ENCODE peak calls at places on chromosomes 13 and 19, in eight cellular contexts. One of them, this sample, is unnamed.
A peak's percentile ranks its signal among the peaks of the same experiment; 100 is the strongest.

GRCh38 chr13:23903906-23904280 is 6.6 kb upstream of the C1QTNF9B start:
- DNase-seq in cardiac fibroblast: no peak
- DNase-seq in OCI-LY7: no peak
- DNase-seq in bronchial epithelial cell: no peak
- DNase-seq in stomach: no peak
- DNase-seq in body of pancreas: no peak
- DNase-seq in CD4-positive, alpha-beta T cell: no peak
- DNase-seq in A549: no peak
- DNase-seq in this sample: no peak

GRCh38 chr13:40228981-40229380 is 437.5 kb downstream of the FOXO1 start:
- DNase-seq in cardiac fibroblast: no peak
- DNase-seq in body of pancreas: no peak
- DNase-seq in CD4-positive, alpha-beta T cell: no peak
- DNase-seq in A549: peak; percentile 9
- DNase-seq in bronchial epithelial cell: no peak
- DNase-seq in stomach: no peak
- DNase-seq in OCI-LY7: no peak
- DNase-seq in this sample: no peak

GRCh38 chr19:34184880-34185491 is 12.7 kb downstream of the LSM14A start:
- DNase-seq in bronchial epithelial cell: no peak
- DNase-seq in CD4-positive, alpha-beta T cell: no peak
- DNase-seq in stomach: no peak
- DNase-seq in cardiac fibroblast: peak; percentile 28
- DNase-seq in body of pancreas: no peak
- DNase-seq in OCI-LY7: no peak
- DNase-seq in A549: no peak
- DNase-seq in this sample: no peak

GRCh38 chr19:16739546-16739945 is 19.9 kb downstream of the NWD1 start:
- DNase-seq in body of pancreas: no peak
- DNase-seq in bronchial epithelial cell: no peak
- DNase-seq in cardiac fibroblast: no peak
- DNase-seq in CD4-positive, alpha-beta T cell: no peak
- DNase-seq in stomach: no peak
- DNase-seq in A549: no peak
- DNase-seq in OCI-LY7: no peak
- DNase-seq in this sample: no peak

GRCh38 chr19:38395381-38396127 is 7.1 kb downstream of the SPRED3 start:
- DNase-seq in bronchial epithelial cell: no peak
- DNase-seq in A549: no peak
- DNase-seq in OCI-LY7: no peak
- DNase-seq in body of pancreas: no peak
- DNase-seq in cardiac fibroblast: no peak
- DNase-seq in stomach: no peak
- DNase-seq in CD4-positive, alpha-beta T cell: peak; percentile 35
- DNase-seq in this sample: no peak

GRCh38 chr13:30142502-30143211 is 164.7 kb downstream of the KATNAL1 start:
- DNase-seq in cardiac fibroblast: peak; percentile 98
- DNase-seq in body of pancreas: peak; percentile 46
- DNase-seq in CD4-positive, alpha-beta T cell: no peak
- DNase-seq in bronchial epithelial cell: peak; percentile 84
- DNase-seq in OCI-LY7: no peak
- DNase-seq in A549: peak; percentile 39
- DNase-seq in stomach: no peak
- DNase-seq in this sample: no peak

GRCh38 chr13:19117913-19118739 is 63.5 kb downstream of the TUBA3C start:
- DNase-seq in A549: no peak
- DNase-seq in body of pancreas: no peak
- DNase-seq in stomach: no peak
- DNase-seq in CD4-positive, alpha-beta T cell: no peak
- DNase-seq in bronchial epithelial cell: no peak
- DNase-seq in cardiac fibroblast: no peak
- DNase-seq in OCI-LY7: no peak
- DNase-seq in this sample: no peak

GRCh38 chr13:54486421-54487166 is 1458.0 kb downstream of the OLFM4 start:
- DNase-seq in bronchial epithelial cell: no peak
- DNase-seq in stomach: no peak
- DNase-seq in A549: no peak
- DNase-seq in cardiac fibroblast: no peak
- DNase-seq in body of pancreas: no peak
- DNase-seq in OCI-LY7: no peak
- DNase-seq in CD4-positive, alpha-beta T cell: no peak
- DNase-seq in this sample: no peak

GRCh38 chr13:73618275-73618865 is 515.8 kb downstream of the KLF12 start:
- DNase-seq in body of pancreas: peak; percentile 34
- DNase-seq in bronchial epithelial cell: peak; percentile 46
- DNase-seq in OCI-LY7: no peak
- DNase-seq in cardiac fibroblast: no peak
- DNase-seq in A549: peak; percentile 24
- DNase-seq in stomach: peak; percentile 49
- DNase-seq in CD4-positive, alpha-beta T cell: no peak
- DNase-seq in this sample: no peak

GRCh38 chr13:80339841-80340642 is 884 bp downstream of the SPRY2 start:
- DNase-seq in body of pancreas: peak; percentile 61
- DNase-seq in CD4-positive, alpha-beta T cell: no peak
- DNase-seq in stomach: peak; percentile 46
- DNase-seq in OCI-LY7: no peak
- DNase-seq in cardiac fibroblast: peak; percentile 43
- DNase-seq in bronchial epithelial cell: no peak
- DNase-seq in A549: peak; percentile 29
- DNase-seq in this sample: no peak

GRCh38 chr13:84959818-84960217 is 839.4 kb downstream of the SLITRK6 start:
- DNase-seq in body of pancreas: no peak
- DNase-seq in stomach: no peak
- DNase-seq in cardiac fibroblast: no peak
- DNase-seq in CD4-positive, alpha-beta T cell: no peak
- DNase-seq in OCI-LY7: no peak
- DNase-seq in A549: no peak
- DNase-seq in bronchial epithelial cell: no peak
- DNase-seq in this sample: no peak

GRCh38 chr19:44747739-44748425 is 626 bp upstream of the BCL3 start:
- DNase-seq in body of pancreas: peak; percentile 70
- DNase-seq in CD4-positive, alpha-beta T cell: no peak
- DNase-seq in bronchial epithelial cell: peak; percentile 52
- DNase-seq in cardiac fibroblast: peak; percentile 72
- DNase-seq in A549: peak; percentile 92
- DNase-seq in stomach: peak; percentile 69
- DNase-seq in OCI-LY7: no peak
- DNase-seq in this sample: no peak

GRCh38 chr19:49297403-49297802 is 27.6 kb downstream of the SLC6A16 start:
- DNase-seq in stomach: no peak
- DNase-seq in bronchial epithelial cell: no peak
- DNase-seq in cardiac fibroblast: peak; percentile 27
- DNase-seq in A549: no peak
- DNase-seq in body of pancreas: no peak
- DNase-seq in OCI-LY7: no peak
- DNase-seq in CD4-positive, alpha-beta T cell: no peak
- DNase-seq in this sample: no peak

GRCh38 chr13:93279982-93280381 is 53.4 kb downstream of the GPC6 start:
- DNase-seq in stomach: no peak
- DNase-seq in body of pancreas: peak; percentile 74
- DNase-seq in CD4-positive, alpha-beta T cell: no peak
- DNase-seq in bronchial epithelial cell: no peak
- DNase-seq in cardiac fibroblast: no peak
- DNase-seq in A549: no peak
- DNase-seq in OCI-LY7: no peak
- DNase-seq in this sample: no peak

GRCh38 chr19:18373892-18374629 is 11.9 kb upstream of the GDF15 start:
- DNase-seq in cardiac fibroblast: peak; percentile 99
- DNase-seq in stomach: peak; percentile 83
- DNase-seq in bronchial epithelial cell: peak; percentile 74
- DNase-seq in CD4-positive, alpha-beta T cell: peak; percentile 20
- DNase-seq in body of pancreas: peak; percentile 88
- DNase-seq in OCI-LY7: peak; percentile 79
- DNase-seq in A549: peak; percentile 94
- DNase-seq in this sample: peak; percentile 81

GRCh38 chr19:46513461-46514236 is 18.0 kb upstream of the PNMA8B start:
- DNase-seq in bronchial epithelial cell: peak; percentile 22
- DNase-seq in CD4-positive, alpha-beta T cell: peak; percentile 81
- DNase-seq in OCI-LY7: peak; percentile 85
- DNase-seq in stomach: peak; percentile 73
- DNase-seq in body of pancreas: peak; percentile 85
- DNase-seq in A549: peak; percentile 83
- DNase-seq in cardiac fibroblast: peak; percentile 79
- DNase-seq in this sample: peak; percentile 62

GRCh38 chr13:70188567-70188966 is 80.3 kb upstream of the KLHL1 start:
- DNase-seq in cardiac fibroblast: no peak
- DNase-seq in OCI-LY7: no peak
- DNase-seq in CD4-positive, alpha-beta T cell: no peak
- DNase-seq in A549: no peak
- DNase-seq in stomach: no peak
- DNase-seq in bronchial epithelial cell: peak; percentile 12
- DNase-seq in body of pancreas: peak; percentile 39
- DNase-seq in this sample: no peak
- TF ChIP-seq CTCF in cardiac fibroblast: no peak
- TF ChIP-seq CTCF in OCI-LY7: no peak
- TF ChIP-seq CTCF in CD4-positive, alpha-beta T cell: no peak
- TF ChIP-seq CTCF in A549: no peak
- TF ChIP-seq CTCF in stomach: no peak
- TF ChIP-seq CTCF in bronchial epithelial cell: no peak
- TF ChIP-seq CTCF in body of pancreas: no peak
- TF ChIP-seq CTCF in this sample: no peak

DNA sequence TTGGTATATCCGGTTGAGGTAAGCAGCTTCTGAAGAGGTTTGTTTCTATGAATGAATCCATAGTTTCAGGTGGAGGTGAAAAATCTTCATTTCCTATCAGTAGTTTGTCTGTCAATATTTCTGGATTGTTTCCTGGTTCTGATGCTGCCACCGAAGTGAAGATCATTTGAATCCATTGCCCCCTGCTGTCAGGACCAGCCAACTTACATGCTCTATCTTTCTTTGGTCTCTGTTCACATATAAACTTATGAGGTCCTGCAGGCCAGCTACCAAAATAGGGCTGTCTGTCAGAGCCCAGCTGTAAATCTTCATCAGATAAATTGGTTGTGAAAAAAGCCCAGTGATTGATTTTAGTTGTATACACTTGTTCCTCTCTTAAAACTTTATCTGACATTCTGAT is 15.2 kb upstream of the N4BP2L1 start:
- DNase-seq in CD4-positive, alpha-beta T cell: peak; percentile 21
- DNase-seq in OCI-LY7: peak; percentile 53
- DNase-seq in bronchial epithelial cell: peak; percentile 27
- DNase-seq in stomach: no peak
- DNase-seq in body of pancreas: peak; percentile 53
- DNase-seq in cardiac fibroblast: peak; percentile 44
- DNase-seq in A549: peak; percentile 26
- DNase-seq in this sample: no peak
- TF ChIP-seq CTCF in CD4-positive, alpha-beta T cell: peak; percentile 53
- TF ChIP-seq CTCF in OCI-LY7: peak; percentile 77
- TF ChIP-seq CTCF in bronchial epithelial cell: peak; percentile 40
- TF ChIP-seq CTCF in stomach: no peak
- TF ChIP-seq CTCF in body of pancreas: no peak
- TF ChIP-seq CTCF in cardiac fibroblast: peak; percentile 17
- TF ChIP-seq CTCF in A549: no peak
- TF ChIP-seq CTCF in this sample: no peak

GRCh38 chr19:51710163-51710562 is 13.6 kb downstream of the HAS1 start:
- DNase-seq in bronchial epithelial cell: no peak
- DNase-seq in stomach: no peak
- DNase-seq in cardiac fibroblast: peak; percentile 63
- DNase-seq in CD4-positive, alpha-beta T cell: no peak
- DNase-seq in A549: no peak
- DNase-seq in body of pancreas: no peak
- DNase-seq in OCI-LY7: no peak
- DNase-seq in this sample: no peak

GRCh38 chr19:51714848-51715247 is 8.9 kb downstream of the HAS1 start:
- DNase-seq in body of pancreas: no peak
- DNase-seq in stomach: no peak
- DNase-seq in CD4-positive, alpha-beta T cell: no peak
- DNase-seq in cardiac fibroblast: peak; percentile 79
- DNase-seq in OCI-LY7: peak; percentile 18
- DNase-seq in A549: no peak
- DNase-seq in bronchial epithelial cell: peak; percentile 18
- DNase-seq in this sample: no peak

GRCh38 chr19:51713319-51714285 is 10.2 kb downstream of the HAS1 start:
- DNase-seq in OCI-LY7: no peak
- DNase-seq in A549: no peak
- DNase-seq in body of pancreas: no peak
- DNase-seq in stomach: no peak
- DNase-seq in bronchial epithelial cell: no peak
- DNase-seq in CD4-positive, alpha-beta T cell: no peak
- DNase-seq in cardiac fibroblast: no peak
- DNase-seq in this sample: no peak

GRCh38 chr19:51711702-51712101 is 12.1 kb downstream of the HAS1 start:
- DNase-seq in body of pancreas: no peak
- DNase-seq in bronchial epithelial cell: no peak
- DNase-seq in stomach: no peak
- DNase-seq in A549: no peak
- DNase-seq in cardiac fibroblast: no peak
- DNase-seq in OCI-LY7: no peak
- DNase-seq in CD4-positive, alpha-beta T cell: no peak
- DNase-seq in this sample: no peak

GRCh38 chr19:51712461-51713081 is 11.2 kb downstream of the HAS1 start:
- DNase-seq in stomach: no peak
- DNase-seq in A549: peak; percentile 83
- DNase-seq in cardiac fibroblast: peak; percentile 65
- DNase-seq in CD4-positive, alpha-beta T cell: no peak
- DNase-seq in bronchial epithelial cell: peak; percentile 71
- DNase-seq in body of pancreas: peak; percentile 34
- DNase-seq in OCI-LY7: peak; percentile 77
- DNase-seq in this sample: no peak
- TF ChIP-seq CTCF in stomach: no peak
- TF ChIP-seq CTCF in A549: peak; percentile 30
- TF ChIP-seq CTCF in cardiac fibroblast: peak; percentile 55
- TF ChIP-seq CTCF in CD4-positive, alpha-beta T cell: no peak
- TF ChIP-seq CTCF in bronchial epithelial cell: peak; percentile 86
- TF ChIP-seq CTCF in body of pancreas: peak; percentile 10
- TF ChIP-seq CTCF in OCI-LY7: peak; percentile 79
- TF ChIP-seq CTCF in this sample: no peak

DNA sequence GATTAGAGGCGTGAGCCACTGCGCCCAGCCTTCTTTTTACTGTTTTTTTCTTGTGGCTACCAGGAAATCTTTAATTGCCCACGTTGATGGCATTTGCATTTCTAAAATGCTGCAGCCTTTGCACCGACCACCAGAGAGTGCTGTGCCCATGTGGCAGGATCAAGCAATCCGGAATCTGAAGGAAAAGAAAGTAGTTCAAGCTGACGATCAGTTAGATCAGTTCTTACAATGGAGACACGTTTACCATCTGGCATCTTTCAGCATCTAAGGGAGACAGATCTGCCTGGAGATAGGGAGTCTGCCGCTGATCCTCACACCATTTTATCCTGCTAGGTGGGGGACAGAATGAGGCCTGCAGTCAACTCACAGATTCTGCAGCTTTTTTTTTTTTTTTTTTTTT is 19.9 kb downstream of the TINCR start:
- DNase-seq in stomach: peak; percentile 31
- DNase-seq in CD4-positive, alpha-beta T cell: no peak
- DNase-seq in cardiac fibroblast: peak; percentile 39
- DNase-seq in OCI-LY7: peak; percentile 42
- DNase-seq in A549: peak; percentile 58
- DNase-seq in bronchial epithelial cell: peak; percentile 56
- DNase-seq in body of pancreas: no peak
- DNase-seq in this sample: no peak
- TF ChIP-seq CTCF in stomach: peak; percentile 29
- TF ChIP-seq CTCF in CD4-positive, alpha-beta T cell: no peak
- TF ChIP-seq CTCF in cardiac fibroblast: peak; percentile 62
- TF ChIP-seq CTCF in OCI-LY7: peak; percentile 76
- TF ChIP-seq CTCF in A549: peak; percentile 54
- TF ChIP-seq CTCF in bronchial epithelial cell: peak; percentile 66
- TF ChIP-seq CTCF in body of pancreas: no peak
- TF ChIP-seq CTCF in this sample: no peak